ENCODE peak calls at places on chromosomes 7 and 10, in ten cellular contexts. W is transverse colon, Q is suprapubic skin, J is GM12878, I is HL-60, B is GM23338, M is sigmoid colon, V is spleen, H is GM12891, T is upper lobe of left lung. E is an unnamed sample.

GRCh38 chr7:47301657-47302295 is 280.1 kb downstream of the TNS3 start:
- DNase-seq in H (no peak), I (no peak), T (no peak), W (no peak), J (no peak), Q (no peak), V (no peak), B (no peak), M (peak), E (no peak)

GRCh38 chr10:113524120-113524519 is 28.7 kb upstream of the HABP2 start:
- DNase-seq in B (peak), Q (peak), J (no peak), H (no peak), W (no peak), M (no peak), I (no peak), T (peak), V (no peak), E (no peak)

GRCh38 chr7:132614428-132615076 is 38.3 kb upstream of the PLXNA4 start:
- DNase-seq in I (peak), V (no peak), T (peak), B (peak), M (peak), Q (no peak), W (peak), J (no peak), H (peak), E (no peak)

GRCh38 chr10:12252882-12253546 is 57.0 kb downstream of the CDC123 start:
- DNase-seq in M (no peak), J (no peak), Q (no peak), V (peak), I (no peak), T (no peak), B (peak), H (no peak), W (peak), E (no peak)

GRCh38 chr10:90319188-90319914 is 538.5 kb downstream of the HTR7 start:
- DNase-seq in J (peak), T (no peak), W (no peak), Q (no peak), B (peak), I (no peak), H (no peak), M (no peak), V (no peak), E (no peak)

GRCh38 chr10:73998623-73999622 is 1.0 kb downstream of the VCL start:
- DNase-seq in T (peak), V (peak), B (peak), Q (no peak), M (peak), J (no peak), H (no peak), I (peak), W (peak), E (peak)

GRCh38 chr7:91031757-91032156 is 232.5 kb upstream of the FZD1 start:
- DNase-seq in W (no peak), B (peak), H (no peak), J (no peak), Q (no peak), T (no peak), M (no peak), I (no peak), V (no peak), E (no peak)

GRCh38 chr7:74092964-74093339 is 9.3 kb downstream of the LIMK1 start:
- DNase-seq in V (peak), T (peak), M (peak), H (peak), B (peak), I (peak), W (peak), J (peak), Q (no peak), E (no peak)

GRCh38 chr7:119935418-119936025 is 337.5 kb upstream of the KCND2 start:
- DNase-seq in J (no peak), T (no peak), V (no peak), M (no peak), I (no peak), H (no peak), Q (no peak), W (no peak), B (peak), E (no peak)

GRCh38 chr7:71237945-71238344 is 106.0 kb downstream of the GALNT17 start:
- DNase-seq in V (no peak), H (no peak), Q (no peak), M (peak), W (no peak), J (no peak), T (no peak), B (peak), I (no peak), E (no peak)

GRCh38 chr10:88754272-88754671 is 5.5 kb upstream of the LIPN start:
- DNase-seq in M (no peak), V (no peak), W (no peak), I (no peak), Q (no peak), J (no peak), T (no peak), B (no peak), H (no peak), E (no peak)

GRCh38 chr10:29451946-29452345 is 163.1 kb downstream of the LYZL1 start:
- DNase-seq in J (no peak), B (no peak), W (no peak), T (no peak), I (no peak), V (no peak), M (no peak), H (no peak), Q (no peak), E (no peak)

GRCh38 chr7:138964838-138965436 is 16.3 kb downstream of the KIAA1549 start:
- DNase-seq in M (no peak), I (no peak), Q (no peak), T (no peak), B (no peak), J (no peak), H (no peak), V (no peak), W (no peak), E (no peak)

GRCh38 chr10:125000366-125001312 is 58.7 kb downstream of the ZRANB1 start:
- DNase-seq in I (no peak), W (peak), H (peak), M (peak), B (peak), Q (peak), V (no peak), J (no peak), T (peak), E (peak)

GRCh38 chr10:4447977-4448376 is 378.0 kb upstream of the AKR1E2 start:
- DNase-seq in W (no peak), I (no peak), J (no peak), B (no peak), H (no peak), T (no peak), V (no peak), M (no peak), Q (no peak), E (no peak)

GRCh38 chr10:110305767-110306451 is 1.2 kb upstream of the SMNDC1 start:
- DNase-seq in W (peak), V (no peak), M (no peak), J (peak), B (peak), Q (no peak), H (no peak), I (peak), T (peak), E (peak)

GRCh38 chr7:88226886-88227516 is 7.2 kb upstream of the SRI start:
- DNase-seq in H (no peak), T (peak), I (no peak), V (no peak), J (no peak), B (no peak), Q (no peak), M (no peak), W (peak), E (peak)

GRCh38 chr7:140525741-140526140 is 46.4 kb upstream of the MKRN1 start:
- DNase-seq in W (peak), T (no peak), Q (no peak), V (no peak), J (no peak), B (no peak), I (peak), M (no peak), H (no peak), E (no peak)

GRCh38 chr10:116608683-116609594 is 11.8 kb upstream of the PNLIPRP2 start:
- DNase-seq in Q (no peak), H (no peak), B (peak), J (no peak), V (no peak), T (no peak), M (no peak), W (no peak), I (no peak), E (no peak)

GRCh38 chr10:3294919-3295318 is 122.3 kb upstream of the PITRM1 start:
- DNase-seq in I (no peak), Q (no peak), T (no peak), W (no peak), V (no peak), J (no peak), H (no peak), B (no peak), M (no peak), E (no peak)
- TF ChIP-seq POLR2AphosphoS5 in I (no peak), Q (no peak), T (no peak), W (no peak), V (no peak), J (no peak), H (no peak), B (no peak), M (no peak), E (no peak)

DNA sequence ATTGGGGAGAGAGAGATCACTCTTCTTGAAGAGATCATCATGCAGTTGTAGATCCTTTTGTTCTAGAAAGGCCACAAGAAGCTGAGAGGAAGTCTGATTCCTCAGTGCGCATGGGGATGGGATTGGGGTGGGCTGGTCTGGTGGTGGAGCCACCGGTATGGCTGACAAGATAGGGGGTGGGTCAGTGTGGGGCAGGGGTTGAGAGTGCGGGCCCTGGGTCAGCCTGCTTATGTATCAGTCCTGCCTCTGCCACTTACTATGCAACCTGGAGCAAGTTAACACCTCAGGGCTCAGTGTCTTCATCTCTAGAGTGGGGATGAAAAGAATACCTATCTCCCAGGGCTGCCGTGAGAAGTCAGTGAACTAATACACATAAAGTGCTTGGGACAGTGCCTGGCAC is 8.0 kb downstream of the SMARCD3 start:
- DNase-seq in J (no peak), W (no peak), H (no peak), B (no peak), T (no peak), Q (no peak), V (peak), I (no peak), M (peak), E (no peak)
- TF ChIP-seq POLR2AphosphoS5 in J (no peak), W (no peak), H (no peak), B (no peak), T (no peak), Q (no peak), V (no peak), I (no peak), M (no peak), E (no peak)

GRCh38 chr7:102918865-102919264 is 6.1 kb downstream of the LRRC17 start:
- DNase-seq in H (no peak), B (no peak), W (no peak), V (no peak), T (no peak), I (no peak), Q (no peak), M (no peak), J (no peak), E (no peak)

GRCh38 chr7:102914585-102914984 is 1.8 kb downstream of the LRRC17 start:
- DNase-seq in V (no peak), I (no peak), M (peak), B (peak), J (no peak), H (no peak), Q (no peak), W (no peak), T (no peak), E (no peak)

GRCh38 chr7:102916881-102917280 is 4.1 kb downstream of the LRRC17 start:
- DNase-seq in B (peak), J (no peak), T (no peak), Q (no peak), I (no peak), W (no peak), V (no peak), H (no peak), M (no peak), E (no peak)

GRCh38 chr7:102917436-102918353 is 4.9 kb downstream of the LRRC17 start:
- DNase-seq in H (no peak), W (no peak), Q (no peak), V (no peak), B (peak), T (no peak), J (no peak), I (no peak), M (no peak), E (no peak)

DNA sequence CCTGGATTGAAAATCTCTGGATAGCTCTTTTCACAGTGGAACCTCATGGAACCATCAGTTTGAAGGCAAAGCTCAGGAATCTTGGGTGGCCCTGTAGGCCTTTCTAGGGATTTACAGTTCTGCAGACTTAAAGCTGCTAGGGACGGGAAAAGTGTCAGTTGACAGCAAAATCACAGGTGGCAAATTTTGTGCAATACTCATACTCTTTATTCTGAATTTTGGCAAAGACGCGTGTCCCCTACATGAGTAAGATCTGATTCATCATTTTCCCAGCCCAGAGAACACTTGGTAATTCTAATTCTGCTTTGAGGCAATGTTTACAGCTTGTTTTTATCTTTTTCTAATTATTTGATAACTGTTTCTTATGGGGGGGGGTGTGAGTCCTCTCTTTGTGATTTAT is 3.6 kb downstream of the LRRC17 start:
- DNase-seq in J (no peak), B (no peak), V (no peak), M (no peak), H (no peak), W (no peak), Q (no peak), T (no peak), I (no peak), E (no peak)
- TF ChIP-seq POLR2AphosphoS5 in J (no peak), B (no peak), V (no peak), M (no peak), H (no peak), W (no peak), Q (no peak), T (no peak), I (no peak), E (no peak)

DNA sequence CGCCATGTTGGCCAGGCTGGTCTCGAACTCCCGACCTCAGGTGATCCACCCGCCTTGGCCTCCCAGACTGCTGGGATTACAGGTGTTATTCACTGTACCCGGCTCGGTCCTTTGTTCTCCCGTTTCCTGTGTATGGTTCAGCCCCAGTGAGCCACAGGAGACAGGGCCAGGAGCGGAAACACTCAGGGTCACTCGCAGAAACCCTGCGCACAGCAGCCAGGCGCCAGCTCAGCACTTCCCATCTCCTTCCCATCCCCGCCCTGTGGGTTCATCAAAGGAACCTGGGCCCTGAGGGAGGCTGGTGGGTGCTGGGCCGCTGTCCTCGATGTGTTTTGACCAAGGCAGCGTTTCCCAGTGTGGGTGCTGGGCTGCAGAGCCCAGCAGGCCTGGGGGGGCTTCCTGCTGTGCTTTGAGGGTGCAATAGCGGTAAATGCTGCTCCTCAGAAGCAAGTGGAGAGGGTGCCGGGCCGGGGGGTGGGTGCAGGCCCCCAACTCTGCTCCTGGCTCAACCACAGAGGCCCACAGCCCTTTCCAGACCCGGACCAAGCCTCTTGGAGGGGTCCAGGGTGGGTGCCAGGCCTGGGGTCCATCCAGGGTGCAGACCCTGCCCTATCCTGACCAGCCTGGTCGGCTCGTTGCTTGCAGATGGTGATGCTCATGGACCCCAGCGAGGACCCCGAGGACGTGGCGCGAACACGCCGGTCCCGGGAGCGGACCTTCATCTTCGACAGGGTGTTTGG is 15.3 kb upstream of the CHST12 start:
- DNase-seq in W (no peak), M (no peak), T (no peak), J (no peak), V (no peak), B (no peak), Q (peak), I (no peak), H (no peak), E (no peak)
- TF ChIP-seq POLR2AphosphoS5 in W (no peak), M (no peak), T (peak), J (no peak), V (peak), B (no peak), Q (no peak), I (no peak), H (no peak), E (peak)

GRCh38 chr10:72499697-72500096 is 126.2 kb downstream of the MICU1 start:
- DNase-seq in T (no peak), W (no peak), M (no peak), Q (no peak), J (no peak), H (no peak), I (no peak), B (no peak), V (no peak), E (no peak)

GRCh38 chr10:72503241-72503640 is 122.6 kb downstream of the MICU1 start:
- DNase-seq in M (no peak), T (peak), J (no peak), H (no peak), W (no peak), V (no peak), Q (no peak), I (peak), B (no peak), E (no peak)

GRCh38 chr10:72503694-72504438 is 122.0 kb downstream of the MICU1 start:
- DNase-seq in M (no peak), W (no peak), V (no peak), B (no peak), Q (no peak), T (no peak), I (no peak), J (no peak), H (no peak), E (no peak)

GRCh38 chr10:72505435-72505834 is 120.4 kb downstream of the MICU1 start:
- DNase-seq in T (no peak), W (no peak), B (no peak), H (no peak), Q (no peak), M (no peak), J (no peak), I (no peak), V (no peak), E (no peak)

GRCh38 chr10:72502581-72502980 is 123.3 kb downstream of the MICU1 start:
- DNase-seq in Q (no peak), V (no peak), T (no peak), B (no peak), W (no peak), J (no peak), H (no peak), I (no peak), M (no peak), E (no peak)
- TF ChIP-seq POLR2AphosphoS5 in Q (no peak), V (no peak), T (no peak), B (no peak), W (no peak), J (no peak), H (no peak), I (no peak), M (no peak), E (no peak)

GRCh38 chr10:78041170-78042057 is 7.8 kb downstream of the RPS24 start:
- DNase-seq in M (no peak), V (no peak), H (no peak), B (no peak), I (no peak), J (no peak), W (no peak), T (no peak), Q (no peak), E (no peak)
- TF ChIP-seq POLR2AphosphoS5 in M (no peak), V (no peak), H (peak), B (peak), I (peak), J (peak), W (no peak), T (no peak), Q (no peak), E (no peak)

GRCh38 chr7:106448992-106449859 is 164.4 kb upstream of the NAMPT start:
- DNase-seq in W (no peak), I (no peak), H (no peak), M (no peak), T (peak), B (no peak), J (no peak), V (no peak), Q (no peak), E (no peak)
- TF ChIP-seq POLR2AphosphoS5 in W (no peak), I (no peak), H (no peak), M (no peak), T (no peak), B (no peak), J (no peak), V (no peak), Q (no peak), E (no peak)

DNA sequence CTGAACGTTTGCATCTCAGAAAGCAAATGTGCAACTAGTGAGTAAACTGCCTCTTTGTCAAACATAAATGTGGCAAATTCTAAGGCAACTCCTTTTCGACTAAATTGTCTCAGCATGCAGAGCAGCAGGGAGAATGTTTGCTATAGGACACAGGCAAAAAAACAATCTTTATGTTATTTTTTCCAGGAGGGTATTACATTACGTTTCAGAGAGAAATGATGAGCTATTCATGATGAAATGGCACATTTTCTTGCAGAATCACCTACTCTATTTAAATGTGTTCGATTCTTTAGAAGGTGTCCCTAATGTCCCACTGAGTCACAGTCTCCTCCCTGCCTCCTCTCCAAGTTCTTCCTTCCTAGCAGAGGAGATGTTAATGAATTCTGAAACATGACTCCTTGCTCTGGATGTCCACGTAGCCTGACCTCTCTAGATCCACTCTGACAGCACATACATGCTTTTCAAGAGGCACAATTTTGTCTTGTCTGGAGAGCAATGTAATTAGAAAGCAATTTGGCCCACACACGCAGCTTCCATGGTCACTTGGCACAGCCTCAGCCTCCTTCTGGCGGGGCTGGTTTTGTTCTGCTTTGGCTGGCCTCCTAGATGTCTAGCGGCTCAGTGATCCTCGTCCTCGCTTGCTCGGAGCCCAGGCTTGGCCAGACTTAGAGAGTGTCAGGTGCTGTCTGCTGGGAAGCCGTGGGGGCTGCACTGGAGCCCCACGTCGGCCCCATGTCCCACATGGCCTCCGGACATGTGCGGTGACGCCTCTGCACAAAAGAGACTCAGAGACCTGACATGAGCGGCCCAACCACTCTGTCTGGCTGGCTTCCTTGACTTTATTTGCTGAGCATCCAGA is 125.7 kb upstream of the ZNF438 start:
- DNase-seq in Q (no peak), I (no peak), M (peak), J (no peak), V (no peak), B (no peak), H (no peak), T (no peak), W (peak), E (no peak)
- TF ChIP-seq POLR2AphosphoS5 in Q (no peak), I (no peak), M (no peak), J (no peak), V (no peak), B (no peak), H (no peak), T (no peak), W (no peak), E (peak)

E was measured in stomach.